ENCODE peak calls at places on chromosomes 6 and 20, in four cellular contexts. I is esophagus squamous epithelium, P is breast epithelium, W is tibial nerve. R is an unnamed sample.
A peak's percentile ranks its signal among the peaks of the same experiment; 100 is the strongest.

GRCh38 chr6:43744490-43744889 is 25.5 kb upstream of the VEGFA start:
- DNase-seq in W (no peak), P (no peak), I (no peak), R (peak; percentile 7)

GRCh38 chr6:121694389-121695185 is 259.1 kb downstream of the GJA1 start:
- DNase-seq in P (no peak), W (no peak), I (no peak), R (no peak)

GRCh38 chr6:144468709-144469108 is 183.6 kb downstream of the UTRN start:
- DNase-seq in W (no peak), P (no peak), I (no peak), R (no peak)

GRCh38 chr20:56400001-56400640 is 7.7 kb downstream of the CSTF1 start:
- DNase-seq in W (no peak), I (no peak), P (no peak), R (no peak)

GRCh38 chr6:46473866-46474265 is 17.4 kb downstream of the RCAN2 start:
- DNase-seq in P (no peak), I (no peak), W (no peak), R (no peak)

GRCh38 chr20:53621482-53622246 is 28.0 kb upstream of the ZNF217 start:
- DNase-seq in I (no peak), P (peak; percentile 50), W (no peak), R (peak; percentile 22)

GRCh38 chr6:43331876-43332275 is 23.2 kb upstream of the CRIP3 start:
- DNase-seq in P (no peak), I (no peak), W (no peak), R (no peak)

GRCh38 chr6:85641522-85641915 is 1.2 kb downstream of the SYNCRIP start:
- DNase-seq in P (no peak), I (no peak), W (no peak), R (no peak)

GRCh38 chr6:89952361-89952680 is 58.1 kb downstream of the GJA10 start:
- DNase-seq in I (no peak), W (no peak), P (no peak), R (no peak)

GRCh38 chr6:90217621-90218496 is 78.8 kb downstream of the BACH2 start:
- DNase-seq in P (no peak), I (no peak), W (no peak), R (peak; percentile 36)

GRCh38 chr20:58447733-58448391 is 58.8 kb downstream of the VAPB start:
- DNase-seq in P (no peak), W (no peak), I (no peak), R (no peak)

GRCh38 chr20:59413326-59413865 is 113.0 kb downstream of the EDN3 start:
- DNase-seq in W (no peak), P (no peak), I (no peak), R (no peak)

GRCh38 chr6:12769556-12770255 is 53.1 kb downstream of the PHACTR1 start:
- DNase-seq in W (no peak), I (no peak), P (no peak), R (no peak)

GRCh38 chr6:36928547-36928918 is 26.0 kb upstream of the PI16 start:
- DNase-seq in I (no peak), W (no peak), P (no peak), R (peak; percentile 31)

GRCh38 chr6:161407581-161407980 is 133.7 kb upstream of the AGPAT4 start:
- DNase-seq in W (no peak), I (no peak), P (no peak), R (no peak)

GRCh38 chr6:3282461-3283236 is 23.9 kb downstream of the PSMG4 start:
- DNase-seq in W (no peak), P (no peak), I (no peak), R (no peak)

GRCh38 chr6:99019341-99019740 is 71.6 kb upstream of the FBXL4 start:
- DNase-seq in W (no peak), P (no peak), I (no peak), R (no peak)

GRCh38 chr6:87213364-87213763 is 58.0 kb downstream of the ZNF292 start:
- DNase-seq in P (peak; percentile 34), W (no peak), I (no peak), R (no peak)

GRCh38 chr6:35798706-35799105 is 1.6 kb upstream of the CLPS start:
- DNase-seq in I (no peak), P (no peak), W (no peak), R (no peak)

GRCh38 chr6:14252271-14252850 is 134.8 kb downstream of the CD83 start:
- DNase-seq in W (no peak), P (no peak), I (no peak), R (no peak)

GRCh38 chr20:51687071-51687470 is 81.1 kb downstream of the ATP9A start:
- DNase-seq in I (no peak), W (no peak), P (no peak), R (peak; percentile 36)

DNA sequence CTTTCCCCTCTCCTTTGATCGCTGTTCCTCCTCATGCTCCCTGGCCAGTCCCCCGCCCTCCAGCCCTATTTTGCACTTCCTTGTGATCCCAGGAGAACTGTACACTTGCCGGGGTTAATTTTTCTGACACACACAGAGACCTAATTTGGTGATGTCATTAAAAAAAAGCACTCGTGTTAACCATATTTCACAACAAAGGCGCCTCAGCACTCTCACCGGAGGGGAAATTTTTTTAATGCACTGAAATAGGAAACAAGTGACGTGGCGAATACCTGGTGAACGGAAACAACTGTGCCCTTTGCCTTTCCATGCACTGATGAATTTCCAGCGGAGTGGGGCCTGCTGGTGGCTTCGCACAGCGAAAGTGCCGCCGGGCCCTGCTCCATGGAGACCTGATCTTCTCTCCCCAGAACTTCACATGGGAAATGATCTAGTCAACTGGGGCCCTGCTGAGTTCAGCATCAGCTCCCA is 53.9 kb upstream of the TAGAP start:
- DNase-seq in P (peak; percentile 57), I (no peak), W (no peak), R (peak; percentile 61)
- H3K4me1 ChIP-seq in P (no peaks in the 10 kb centered on the region), I (peaks cover 2% of the 10 kb centered on the region), W (no peaks in the 10 kb centered on the region), R (no peaks in the 10 kb centered on the region)

GRCh38 chr6:134122775-134123174 is 70.4 kb upstream of the SLC2A12 start:
- DNase-seq in P (no peak), I (no peak), W (no peak), R (no peak)

GRCh38 chr6:134123666-134124208 is 71.3 kb upstream of the SLC2A12 start:
- DNase-seq in W (no peak), P (no peak), I (no peak), R (no peak)

GRCh38 chr6:134132494-134133141 is 80.2 kb upstream of the SLC2A12 start:
- DNase-seq in P (no peak), W (no peak), I (no peak), R (no peak)

GRCh38 chr6:134131530-134132139 is 79.2 kb upstream of the SLC2A12 start:
- DNase-seq in I (no peak), W (no peak), P (no peak), R (no peak)

GRCh38 chr6:134128146-134128545 is 75.7 kb upstream of the SLC2A12 start:
- DNase-seq in I (no peak), P (no peak), W (no peak), R (no peak)
- TF ChIP-seq POLR2A in I (no peak), P (no peak), W (no peak), R (no peak)

DNA sequence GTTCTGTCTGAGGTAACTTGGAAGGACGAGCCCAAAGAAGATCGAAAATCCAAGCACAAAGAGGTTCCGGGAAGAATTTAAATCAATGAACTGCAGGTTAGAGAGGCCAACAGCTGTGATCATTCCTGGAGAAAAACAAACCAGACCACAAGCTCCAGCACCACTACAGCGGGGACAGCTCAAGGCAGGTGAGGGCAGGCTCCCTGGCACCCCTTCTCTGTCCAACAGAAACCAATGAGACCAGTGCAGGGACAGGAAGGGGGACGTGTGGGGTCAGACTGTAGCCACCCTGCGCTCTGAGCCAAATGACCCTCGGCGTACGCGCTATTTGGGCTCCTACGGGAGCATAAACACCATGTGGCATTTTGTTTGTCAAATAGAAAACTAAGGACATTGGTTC is 139.3 kb downstream of the SLC23A2 start:
- DNase-seq in P (no peak), I (no peak), W (no peak), R (no peak)
- H3K36me3 ChIP-seq in P (peaks cover 3% of the 10 kb centered on the region), I (no peaks in the 10 kb centered on the region), W (no peaks in the 10 kb centered on the region), R (peaks cover 73% of the 10 kb centered on the region)

GRCh38 chr20:38170914-38171300 is 5.8 kb upstream of the TGM2 start:
- DNase-seq in I (no peak), W (no peak), P (no peak), R (no peak)

GRCh38 chr20:38170219-38170902 is 5.3 kb upstream of the TGM2 start:
- DNase-seq in W (no peak), P (no peak), I (no peak), R (no peak)

GRCh38 chr20:38171301-38172010 is 6.4 kb upstream of the TGM2 start:
- DNase-seq in W (no peak), I (no peak), P (no peak), R (no peak)

GRCh38 chr20:38173237-38174156 is 8.4 kb upstream of the TGM2 start:
- DNase-seq in I (no peak), P (no peak), W (no peak), R (peak; percentile 38)

DNA sequence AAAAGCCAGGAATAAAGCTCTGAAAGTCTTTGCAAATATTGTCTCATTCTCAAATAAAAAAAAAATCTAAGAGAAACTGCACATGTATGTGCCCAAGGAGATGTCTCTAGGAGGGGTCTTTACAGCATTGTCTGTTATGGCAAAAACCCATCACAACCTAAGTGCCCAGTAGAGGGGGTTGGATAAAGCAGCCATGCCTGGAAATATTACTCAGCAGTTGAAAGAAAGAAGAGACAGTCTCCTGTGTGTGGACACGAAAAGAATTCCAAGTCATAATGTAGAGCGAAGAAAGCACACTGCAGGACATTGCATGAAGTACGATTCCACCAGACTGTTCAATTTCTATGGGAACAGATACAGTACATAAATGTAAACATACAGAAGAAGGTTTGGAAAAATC is 7.3 kb upstream of the TGM2 start:
- DNase-seq in P (no peak), W (no peak), I (no peak), R (no peak)
- H3K4me1 ChIP-seq in P (no peaks in the 10 kb centered on the region), W (peaks cover 4% of the 10 kb centered on the region), I (peaks cover 53% of the 10 kb centered on the region), R (peaks cover 31% of the 10 kb centered on the region)

GRCh38 chr20:376089-376488 is 4.5 kb upstream of the TRIB3 start:
- DNase-seq in W (no peak), P (no peak), I (no peak), R (no peak)

GRCh38 chr20:375265-375889 is 5.2 kb upstream of the TRIB3 start:
- DNase-seq in I (no peak), W (no peak), P (no peak), R (no peak)

GRCh38 chr20:371755-372542 is 8.6 kb upstream of the TRIB3 start:
- DNase-seq in I (no peak), W (peak; percentile 37), P (peak; percentile 71), R (peak; percentile 97)

GRCh38 chr20:370977-371754 is 9.4 kb upstream of the TRIB3 start:
- DNase-seq in I (no peak), P (no peak), W (no peak), R (no peak)

GRCh38 chr20:373171-373890 is 7.2 kb upstream of the TRIB3 start:
- DNase-seq in W (no peak), P (no peak), I (no peak), R (peak; percentile 78)
- TF ChIP-seq POLR2A in W (no peak), P (no peak), I (no peak), R (no peak)

DNA sequence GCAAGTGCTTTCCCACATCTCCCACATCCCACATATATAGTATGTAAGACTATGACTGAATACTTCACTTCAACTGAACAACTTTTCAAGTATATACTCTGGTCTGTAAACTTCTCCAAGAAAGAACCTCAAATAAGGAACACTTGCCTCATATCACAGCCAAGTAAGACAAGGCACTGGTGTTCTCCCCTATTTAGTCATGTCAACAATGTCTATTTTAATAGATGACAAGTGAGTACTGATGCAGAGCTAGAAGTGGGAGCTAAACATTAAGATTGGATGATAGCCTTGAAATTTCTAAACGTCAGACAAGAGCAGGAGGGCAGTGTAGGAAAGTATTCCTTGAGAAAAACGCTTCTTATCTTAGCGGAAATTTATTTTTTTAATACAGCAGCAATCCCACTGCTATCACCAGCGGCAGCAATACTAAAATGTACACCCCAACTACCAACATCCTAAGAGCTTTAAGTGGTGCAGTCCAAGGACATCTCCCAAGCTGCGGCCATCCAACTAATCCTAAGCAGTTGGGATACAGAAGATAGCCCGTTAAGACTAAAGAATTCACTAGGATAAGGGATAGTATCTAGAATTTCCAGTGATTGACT is 29.3 kb downstream of the DST start:
- DNase-seq in W (no peak), P (no peak), I (no peak), R (no peak)
- H3K36me3 ChIP-seq in W (no peaks in the 10 kb centered on the region), P (no peaks in the 10 kb centered on the region), I (peaks cover 5% of the 10 kb centered on the region), R (peaks cover 3% of the 10 kb centered on the region)